ENCODE peak calls at places on chromosomes 6 and 20, in ten cellular contexts. U is H1, F is IMR-90, W is Karpas-422, D is HepG2, N is mammary epithelial cell, Z is K562, M is HCT116, J is PC-3, S is fibroblast of lung. T is an unnamed sample.

GRCh38 chr6:16635291-16635809 is 125.9 kb downstream of the ATXN1 start:
- DNase-seq in U (no peak), F (no peak), W (no peak), D (peak; percentile 70), N (no peak), Z (no peak), M (no peak), J (no peak), S (peak; percentile 21), T (no peak)

GRCh38 chr20:23050847-23051627 is 1.6 kb upstream of the THBD start:
- DNase-seq in U (peak; percentile 78), F (peak; percentile 52), W (peak; percentile 74), D (no peak), N (peak; percentile 63), Z (peak; percentile 65), M (peak; percentile 42), J (peak; percentile 70), S (peak; percentile 93), T (peak; percentile 93)

GRCh38 chr6:46242921-46243320 is 72.1 kb upstream of the ENPP5 start:
- DNase-seq in U (no peak), F (no peak), W (no peak), D (no peak), N (no peak), Z (no peak), M (no peak), J (no peak), S (no peak), T (no peak)

GRCh38 chr20:41956316-41957050 is 338.3 kb upstream of the CHD6 start:
- DNase-seq in U (peak; percentile 3), F (no peak), W (peak; percentile 81), D (peak; percentile 39), N (no peak), Z (peak; percentile 33), M (no peak), J (peak; percentile 28), S (no peak), T (peak; percentile 44)

GRCh38 chr6:14354919-14355572 is 237.5 kb downstream of the CD83 start:
- DNase-seq in U (no peak), F (peak; percentile 88), W (no peak), D (no peak), N (peak; percentile 80), Z (no peak), M (no peak), J (peak; percentile 92), S (peak; percentile 87), T (no peak)

GRCh38 chr6:151436300-151436699 is 15.6 kb downstream of the RMND1 start:
- DNase-seq in U (no peak), F (no peak), W (no peak), D (no peak), N (no peak), Z (no peak), M (no peak), J (no peak), S (no peak), T (no peak)

GRCh38 chr6:169391473-169392071 is 137.9 kb upstream of the THBS2 start:
- DNase-seq in U (no peak), F (no peak), W (no peak), D (no peak), N (no peak), Z (no peak), M (no peak), J (no peak), S (peak; percentile 16), T (no peak)

GRCh38 chr6:33987531-33988021 is 158.3 kb downstream of the GRM4 start:
- DNase-seq in U (no peak), F (no peak), W (no peak), D (no peak), N (no peak), Z (no peak), M (peak; percentile 37), J (peak; percentile 55), S (no peak), T (no peak)

GRCh38 chr6:170041526-170041925 is 249.4 kb downstream of the DLL1 start:
- DNase-seq in U (no peak), F (no peak), W (no peak), D (no peak), N (no peak), Z (no peak), M (no peak), J (no peak), S (no peak), T (no peak)

GRCh38 chr20:45405566-45406259 is 2.4 kb upstream of the DBNDD2 start:
- DNase-seq in U (no peak), F (no peak), W (no peak), D (no peak), N (no peak), Z (peak; percentile 51), M (no peak), J (peak; percentile 71), S (no peak), T (peak; percentile 58)

GRCh38 chr6:116206231-116206903 is 47.5 kb downstream of the TSPYL4 start:
- DNase-seq in U (no peak), F (no peak), W (no peak), D (no peak), N (peak; percentile 80), Z (no peak), M (no peak), J (no peak), S (no peak), T (no peak)

GRCh38 chr6:169885831-169886230 is 134.4 kb downstream of the ERMARD start:
- DNase-seq in U (no peak), F (no peak), W (no peak), D (no peak), N (no peak), Z (no peak), M (no peak), J (no peak), S (no peak), T (no peak)

GRCh38 chr6:21538186-21538798 is 55.3 kb upstream of the SOX4 start:
- DNase-seq in U (no peak), F (peak; percentile 40), W (no peak), D (peak; percentile 64), N (peak; percentile 82), Z (no peak), M (no peak), J (peak; percentile 58), S (peak; percentile 31), T (no peak)

GRCh38 chr6:8006208-8006607 is 58.0 kb downstream of the BLOC1S5 start:
- DNase-seq in U (no peak), F (peak; percentile 51), W (peak; percentile 67), D (peak; percentile 48), N (peak; percentile 13), Z (peak; percentile 25), M (peak; percentile 27), J (peak; percentile 55), S (peak; percentile 60), T (peak; percentile 24)

DNA sequence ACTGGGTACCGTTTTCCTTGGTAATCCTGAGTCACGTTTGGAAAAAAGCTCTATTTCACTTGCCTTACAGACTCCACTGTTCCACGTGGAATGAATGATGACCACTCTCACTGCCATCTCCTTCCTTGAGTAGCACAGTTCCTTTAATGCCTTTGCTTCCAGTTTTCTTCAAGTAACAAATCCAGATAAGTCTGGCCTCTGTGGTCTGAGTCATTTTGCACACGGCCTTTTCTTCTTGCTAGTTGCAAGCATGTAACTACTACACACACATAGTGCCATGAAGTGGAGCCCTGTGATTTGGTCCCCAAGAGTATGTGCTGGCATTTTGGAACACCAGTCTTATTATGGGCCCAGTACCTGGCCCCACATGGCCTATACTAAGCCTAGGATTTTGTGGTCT is 182.8 kb downstream of the SASH1 start:
- DNase-seq in U (no peak), F (peak; percentile 95), W (no peak), D (no peak), N (no peak), Z (no peak), M (no peak), J (peak; percentile 62), S (peak; percentile 91), T (no peak)
- H3K4me3 ChIP-seq in U (no peak overlapping the region), F (peak overlapping the region; percentile 38), W (no peak overlapping the region), D (no peak overlapping the region), N (no peak overlapping the region), Z (no peak overlapping the region), M (no peak overlapping the region), J (peak overlapping the region; percentile 69), S (peak overlapping the region; percentile 48), T (no peak overlapping the region)

GRCh38 chr20:62021794-62022419 is 43.8 kb downstream of the TAF4 start:
- DNase-seq in U (no peak), F (no peak), W (no peak), D (no peak), N (no peak), Z (no peak), M (no peak), J (no peak), S (no peak), T (peak; percentile 40)
- H2AFZ ChIP-seq in U (no peak overlapping the region), F (no peak overlapping the region), W (no peak overlapping the region), D (no peak overlapping the region), N (no peak overlapping the region), Z (no peak overlapping the region), M (no peak overlapping the region), J (no peak overlapping the region), S (no peak overlapping the region), T (no peak overlapping the region)

GRCh38 chr6:111379831-111380230 is 103.2 kb downstream of the REV3L start:
- DNase-seq in U (no peak), F (no peak), W (no peak), D (no peak), N (no peak), Z (no peak), M (no peak), J (no peak), S (no peak), T (no peak)

GRCh38 chr6:111381126-111381525 is 101.9 kb downstream of the REV3L start:
- DNase-seq in U (no peak), F (peak; percentile 41), W (no peak), D (no peak), N (no peak), Z (no peak), M (no peak), J (peak; percentile 8), S (peak; percentile 37), T (no peak)

GRCh38 chr6:111379302-111379701 is 103.7 kb downstream of the REV3L start:
- DNase-seq in U (no peak), F (no peak), W (no peak), D (no peak), N (no peak), Z (no peak), M (no peak), J (no peak), S (no peak), T (no peak)

GRCh38 chr6:111377558-111378120 is 105.4 kb downstream of the REV3L start:
- DNase-seq in U (no peak), F (peak; percentile 47), W (no peak), D (no peak), N (no peak), Z (peak; percentile 62), M (no peak), J (no peak), S (no peak), T (no peak)

GRCh38 chr6:111382476-111383294 is 100.3 kb downstream of the REV3L start:
- DNase-seq in U (no peak), F (no peak), W (no peak), D (no peak), N (no peak), Z (no peak), M (no peak), J (no peak), S (no peak), T (no peak)
- H3K4me3 ChIP-seq in U (no peak overlapping the region), F (no peak overlapping the region), W (no peak overlapping the region), D (no peak overlapping the region), N (no peak overlapping the region), Z (no peak overlapping the region), M (no peak overlapping the region), J (no peak overlapping the region), S (no peak overlapping the region), T (no peak overlapping the region)

GRCh38 chr6:18309046-18309445 is 44.7 kb upstream of the DEK start:
- DNase-seq in U (no peak), F (no peak), W (no peak), D (no peak), N (no peak), Z (no peak), M (no peak), J (no peak), S (no peak), T (no peak)
- H2AFZ ChIP-seq in U (no peak overlapping the region), F (peak overlapping the region; percentile 69), W (no peak overlapping the region), D (no peak overlapping the region), N (no peak overlapping the region), Z (no peak overlapping the region), M (no peak overlapping the region), J (no peak overlapping the region), S (no peak overlapping the region), T (no peak overlapping the region)

T was measured in neural progenitor cell.